ENCODE peak calls at places on chromosomes 4 and X, in eight cellular contexts. Y is WTC11, U is K562, J is SK-N-SH, I is H1, T is IMR-90, B is GM12878, R is HepG2. W is an unnamed sample.

GRCh38 chr4:76147454-76148141 is 599 bp downstream of the NUP54 start:
- DNase-seq in Y (peak; percentile 95), U (peak; percentile 92), J (peak; percentile 84), I (peak; percentile 85), T (peak; percentile 75), B (peak; percentile 15), R (peak; percentile 66), W (peak; percentile 80)

GRCh38 chr4:36039031-36039430 is 205.3 kb downstream of the ARAP2 start:
- DNase-seq in Y (peak; percentile 20), U (no peak), J (no peak), I (no peak), T (no peak), B (no peak), R (no peak), W (no peak)

GRCh38 chr4:156528216-156528615 is 443.4 kb downstream of the PDGFC start:
- DNase-seq in Y (no peak), U (no peak), J (no peak), I (no peak), T (peak; percentile 24), B (no peak), R (no peak), W (no peak)

GRCh38 chrX:139194571-139195280 is 335.8 kb upstream of the F9 start:
- DNase-seq in Y (peak; percentile 14), U (peak; percentile 51), J (no peak), I (no peak), T (no peak), B (no peak), R (no peak), W (no peak)

GRCh38 chr4:118014831-118015230 is 19.5 kb upstream of the NDST3 start:
- DNase-seq in Y (no peak), U (no peak), J (no peak), I (no peak), T (no peak), B (no peak), R (no peak), W (no peak)

GRCh38 chr4:77263247-77263646 is 106.2 kb downstream of the CCNG2 start:
- DNase-seq in Y (no peak), U (no peak), J (no peak), I (no peak), T (peak; percentile 4), B (no peak), R (no peak), W (no peak)

GRCh38 chrX:9706426-9706825 is 59.2 kb downstream of the GPR143 start:
- DNase-seq in Y (no peak), U (no peak), J (no peak), I (no peak), T (no peak), B (no peak), R (no peak), W (no peak)

GRCh38 chrX:101550362-101550761 is at the start of gene ARMCX1:
- DNase-seq in Y (peak; percentile 27), U (no peak), J (peak; percentile 74), I (peak; percentile 23), T (peak; percentile 74), B (no peak), R (no peak), W (no peak)

GRCh38 chr4:8266508-8266907 is 3.0 kb upstream of the HTRA3 start:
- DNase-seq in Y (no peak), U (no peak), J (no peak), I (no peak), T (no peak), B (no peak), R (no peak), W (no peak)

GRCh38 chr4:55018978-55019377 is 106.4 kb downstream of the KDR start:
- DNase-seq in Y (no peak), U (no peak), J (no peak), I (no peak), T (no peak), B (no peak), R (no peak), W (no peak)

GRCh38 chr4:157217708-157218107 is 2.8 kb upstream of the GRIA2 start:
- DNase-seq in Y (no peak), U (no peak), J (peak; percentile 32), I (no peak), T (peak; percentile 13), B (no peak), R (peak; percentile 3), W (no peak)

GRCh38 chr4:178823673-178824072 is 1381.4 kb upstream of the AGA start:
- DNase-seq in Y (no peak), U (no peak), J (no peak), I (no peak), T (peak; percentile 7), B (no peak), R (no peak), W (no peak)

GRCh38 chr4:16129336-16129735 is 45.5 kb upstream of the PROM1 start:
- DNase-seq in Y (no peak), U (no peak), J (peak; percentile 80), I (no peak), T (no peak), B (no peak), R (peak; percentile 91), W (no peak)

GRCh38 chrX:154696328-154697045 is 43.1 kb upstream of the CTAG2 start:
- DNase-seq in Y (no peak), U (no peak), J (no peak), I (no peak), T (peak; percentile 84), B (no peak), R (no peak), W (no peak)
- TF ChIP-seq CTCF in Y (no peak), U (no peak), J (no peak), I (no peak), T (no peak), B (no peak), R (no peak), W (no peak)

GRCh38 chr4:186020793-186021407 is 48.1 kb upstream of the TLR3 start:
- DNase-seq in Y (no peak), U (no peak), J (no peak), I (no peak), T (no peak), B (no peak), R (no peak), W (no peak)
- TF ChIP-seq USF2 in Y (no peak), U (no peak), J (no peak), I (no peak), T (no peak), B (no peak), R (no peak), W (no peak)

GRCh38 chr4:127788517-127788916 is 6.4 kb downstream of the HSPA4L start:
- DNase-seq in Y (no peak), U (peak; percentile 28), J (peak; percentile 21), I (no peak), T (no peak), B (no peak), R (peak; percentile 40), W (no peak)
- TF ChIP-seq CTCF in Y (no peak), U (peak; percentile 44), J (peak; percentile 30), I (peak; percentile 79), T (peak; percentile 7), B (peak; percentile 16), R (peak; percentile 71), W (no peak)

DNA sequence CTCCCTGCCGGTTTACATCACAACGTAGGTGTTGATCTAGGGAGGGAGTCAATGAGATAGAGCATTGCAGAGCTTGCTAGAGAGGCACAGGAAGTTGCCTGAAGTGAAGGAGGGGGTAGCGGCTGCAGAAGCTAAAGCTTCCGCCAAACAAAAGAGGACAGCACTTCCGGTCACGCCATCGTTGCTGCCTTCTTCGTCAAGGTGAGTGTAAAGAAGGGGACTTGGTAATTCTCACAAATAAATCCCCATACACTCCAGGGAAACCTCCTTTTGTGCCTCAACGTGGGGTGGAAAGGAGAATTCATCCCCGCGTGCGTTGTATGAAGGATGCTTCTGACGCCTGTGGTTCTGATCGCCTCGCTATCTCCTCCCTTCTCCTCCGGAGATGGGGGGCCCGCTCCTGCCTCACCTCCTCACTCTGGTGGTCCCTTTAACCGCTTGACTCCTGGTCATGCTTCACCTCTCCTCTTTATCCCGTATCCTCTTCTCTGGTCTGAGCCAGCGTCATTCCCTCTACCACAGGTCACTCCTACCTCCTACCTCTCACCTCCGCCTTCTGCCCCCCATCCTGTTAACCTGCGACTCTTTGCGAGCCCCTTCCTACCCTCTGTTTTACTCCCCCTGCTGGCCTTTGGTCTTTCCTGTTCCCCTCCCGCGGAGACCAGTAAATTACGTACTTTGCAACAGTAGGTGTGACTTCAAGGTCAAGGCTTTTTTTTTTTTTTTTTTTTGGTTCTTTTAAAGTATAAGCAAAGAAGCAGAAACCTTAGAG is 59.9 kb downstream of the GSPT2 start:
- DNase-seq in Y (peak; percentile 59), U (peak; percentile 29), J (peak; percentile 53), I (peak; percentile 58), T (peak; percentile 67), B (peak; percentile 15), R (peak; percentile 1), W (peak; percentile 86)
- TF ChIP-seq USF2 in Y (no peak), U (no peak), J (no peak), I (no peak), T (no peak), B (no peak), R (no peak), W (no peak)

GRCh38 chrX:51520393-51520792 is 24.0 kb upstream of the NUDT11 start:
- DNase-seq in Y (no peak), U (no peak), J (no peak), I (no peak), T (no peak), B (no peak), R (no peak), W (no peak)
- TF ChIP-seq CTCF in Y (no peak), U (no peak), J (no peak), I (no peak), T (no peak), B (no peak), R (no peak), W (no peak)

GRCh38 chr4:88799900-88800299 is 102.3 kb upstream of the NAP1L5 start:
- DNase-seq in Y (no peak), U (no peak), J (no peak), I (no peak), T (no peak), B (no peak), R (no peak), W (no peak)

GRCh38 chr4:88804234-88804633 is 106.6 kb upstream of the NAP1L5 start:
- DNase-seq in Y (no peak), U (no peak), J (no peak), I (no peak), T (no peak), B (no peak), R (no peak), W (no peak)

GRCh38 chr4:88802585-88803285 is 105.1 kb upstream of the NAP1L5 start:
- DNase-seq in Y (no peak), U (no peak), J (no peak), I (no peak), T (peak; percentile 34), B (no peak), R (no peak), W (no peak)

GRCh38 chr4:88802138-88802537 is 104.5 kb upstream of the NAP1L5 start:
- DNase-seq in Y (no peak), U (no peak), J (no peak), I (no peak), T (no peak), B (no peak), R (no peak), W (no peak)

GRCh38 chr4:88803600-88804096 is 106.0 kb upstream of the NAP1L5 start:
- DNase-seq in Y (no peak), U (no peak), J (no peak), I (no peak), T (peak; percentile 96), B (peak; percentile 69), R (no peak), W (no peak)
- TF ChIP-seq USF2 in Y (no peak), U (no peak), J (no peak), I (no peak), T (no peak), B (no peak), R (no peak), W (no peak)

GRCh38 chr4:149292422-149293055 is 523.1 kb downstream of the IQCM start:
- DNase-seq in Y (no peak), U (no peak), J (no peak), I (no peak), T (no peak), B (no peak), R (no peak), W (no peak)
- TF ChIP-seq CTCF in Y (no peak), U (no peak), J (no peak), I (no peak), T (no peak), B (no peak), R (no peak), W (no peak)

W was measured in A549.